ENCODE peak calls at places on chromosomes 7 and 10, in seven cellular contexts. E is WERI-Rb-1; Y is left kidney; W is H7; B is stimulated activated CD8-positive, alpha-beta memory T cell treated with anti-CD3 and anti-CD28 coated beads, Interleukin-12 subunit alpha, Interleukin-12 subunit beta, amount 100 ng/mL, for 4 hours; X is effector memory CD8-positive, alpha-beta T cell; L is CD8-positive, alpha-beta T cell. R is an unnamed sample.

GRCh38 chr10:113947138-113948011 is 92.9 kb downstream of the NHLRC2 start:
- DNase-seq in W (no peak), X (no peak), E (no peak), Y (peak), L (no peak), B (no peak), R (no peak)

GRCh38 chr7:77908664-77909063 is 110.1 kb downstream of the PHTF2 start:
- DNase-seq in B (no peak), L (no peak), E (no peak), W (no peak), X (no peak), Y (no peak), R (no peak)

GRCh38 chr10:63719174-63719856 is 198.1 kb downstream of the REEP3 start:
- DNase-seq in L (no peak), X (no peak), B (no peak), Y (no peak), E (no peak), W (no peak), R (no peak)

GRCh38 chr7:70017371-70017770 is 419.1 kb downstream of the AUTS2 start:
- DNase-seq in L (no peak), X (no peak), E (no peak), Y (no peak), B (no peak), W (no peak), R (no peak)

GRCh38 chr10:178208-178607 is 43.0 kb downstream of the ZMYND11 start:
- DNase-seq in L (no peak), W (no peak), Y (peak), E (no peak), B (no peak), X (no peak), R (peak)

GRCh38 chr10:3978174-3978573 is 193.2 kb upstream of the KLF6 start:
- DNase-seq in X (no peak), L (no peak), Y (no peak), B (no peak), W (no peak), E (no peak), R (no peak)

GRCh38 chr7:91137447-91137846 is 126.8 kb upstream of the FZD1 start:
- DNase-seq in W (no peak), X (no peak), L (no peak), E (no peak), Y (peak), B (no peak), R (no peak)

GRCh38 chr7:117399820-117400422 is 27.4 kb downstream of the ASZ1 start:
- DNase-seq in L (no peak), X (no peak), W (no peak), B (no peak), Y (no peak), E (no peak), R (peak)

GRCh38 chr10:78404296-78404695 is 370.6 kb downstream of the RPS24 start:
- DNase-seq in B (no peak), E (no peak), X (no peak), L (no peak), Y (no peak), W (no peak), R (no peak)

GRCh38 chr7:32150039-32150438 is 79.8 kb upstream of the PDE1C start:
- DNase-seq in L (no peak), E (no peak), Y (no peak), X (no peak), W (no peak), B (no peak), R (no peak)

GRCh38 chr10:121332829-121333765 is 265.1 kb downstream of the FGFR2 start:
- DNase-seq in W (no peak), B (no peak), Y (no peak), L (no peak), E (no peak), X (no peak), R (no peak)

GRCh38 chr7:44279731-44280505 is 45.5 kb downstream of the CAMK2B start:
- DNase-seq in B (no peak), E (peak), W (peak), X (no peak), Y (no peak), L (no peak), R (no peak)

GRCh38 chr7:6286486-6286885 is 14.1 kb upstream of the CYTH3 start:
- DNase-seq in X (no peak), E (no peak), L (no peak), W (no peak), B (no peak), Y (no peak), R (no peak)

GRCh38 chr7:71442492-71443196 is 310.7 kb downstream of the GALNT17 start:
- DNase-seq in X (no peak), B (no peak), E (no peak), L (no peak), Y (peak), W (no peak), R (no peak)

GRCh38 chr7:148838905-148839304 is 45.2 kb downstream of the EZH2 start:
- DNase-seq in X (peak), L (no peak), E (no peak), W (no peak), B (no peak), Y (no peak), R (no peak)

GRCh38 chr10:117551322-117552155 is 9.0 kb downstream of the EMX2 start:
- DNase-seq in L (no peak), E (no peak), Y (peak), B (no peak), X (no peak), W (peak), R (no peak)

GRCh38 chr7:87447251-87447650 is 28.2 kb downstream of the ABCB4 start:
- DNase-seq in Y (no peak), L (no peak), W (no peak), X (no peak), B (no peak), E (no peak), R (no peak)

GRCh38 chr7:148116954-148117353 is 473.6 kb upstream of the C7orf33 start:
- DNase-seq in L (no peak), Y (peak), B (no peak), X (no peak), W (no peak), E (no peak), R (no peak)

GRCh38 chr10:36446873-36447272 is 678.5 kb upstream of the ANKRD30A start:
- DNase-seq in X (no peak), E (no peak), B (no peak), L (no peak), W (no peak), Y (peak), R (no peak)

GRCh38 chr10:69896601-69897000 is 94.9 kb downstream of the COL13A1 start:
- DNase-seq in B (no peak), Y (no peak), E (no peak), X (no peak), W (peak), L (no peak), R (no peak)

GRCh38 chr10:29731760-29732159 is 97.0 kb upstream of the SVIL start:
- DNase-seq in Y (no peak), L (no peak), B (no peak), X (no peak), E (no peak), W (no peak), R (no peak)

GRCh38 chr7:6026011-6026819 is 5.0 kb upstream of the ANKRD61 start:
- DNase-seq in E (peak), W (peak), B (peak), Y (peak), X (peak), L (peak), R (peak)

GRCh38 chr10:119246862-119247549 is 39.6 kb downstream of the GRK5 start:
- DNase-seq in L (no peak), X (no peak), B (no peak), W (no peak), Y (peak), E (no peak), R (no peak)

GRCh38 chr7:32470871-32471270 is 19.3 kb downstream of the LSM5 start:
- DNase-seq in E (no peak), L (no peak), B (no peak), X (no peak), W (no peak), Y (no peak), R (no peak)

GRCh38 chr10:98270026-98270740 is 2.2 kb upstream of the LOXL4 start:
- DNase-seq in B (no peak), Y (no peak), W (no peak), E (no peak), X (no peak), L (no peak), R (no peak)

GRCh38 chr7:122199171-122199570 is 55.1 kb upstream of the AASS start:
- DNase-seq in W (no peak), L (no peak), B (no peak), Y (no peak), X (no peak), E (no peak), R (no peak)

GRCh38 chr10:121596668-121597503 is 1.4 kb downstream of the FGFR2 start:
- DNase-seq in Y (peak), X (no peak), L (no peak), W (peak), E (peak), B (no peak), R (no peak)

GRCh38 chr7:156735861-156736260 is 95.3 kb downstream of the RNF32 start:
- DNase-seq in W (no peak), Y (no peak), B (no peak), L (no peak), E (peak), X (no peak), R (no peak)

GRCh38 chr7:74430961-74431466 is 22.7 kb upstream of the GTF2IRD1 start:
- DNase-seq in Y (no peak), E (no peak), B (no peak), X (no peak), W (peak), L (no peak), R (no peak)

GRCh38 chr7:156113733-156114132 is 301.5 kb upstream of the SHH start:
- DNase-seq in E (no peak), L (no peak), X (no peak), Y (no peak), W (no peak), B (no peak), R (no peak)

GRCh38 chr7:55787796-55788195 is 74.8 kb downstream of the SEPTIN14 start:
- DNase-seq in L (no peak), X (no peak), B (no peak), E (no peak), W (no peak), Y (no peak), R (no peak)

GRCh38 chr10:14605231-14605925 is 169.3 kb downstream of the FAM107B start:
- DNase-seq in L (no peak), Y (peak), W (no peak), X (no peak), B (no peak), E (no peak), R (peak)

GRCh38 chr10:69217119-69217754 is 2.9 kb upstream of the HKDC1 start:
- DNase-seq in E (no peak), X (no peak), L (no peak), Y (peak), W (no peak), B (no peak), R (no peak)

GRCh38 chr10:103232772-103233488 is 12.8 kb upstream of the RPEL1 start:
- DNase-seq in L (no peak), B (no peak), E (peak), X (no peak), Y (no peak), W (no peak), R (no peak)

GRCh38 chr7:4189151-4189570 is 492.9 kb upstream of the FOXK1 start:
- DNase-seq in X (no peak), Y (peak), B (no peak), E (no peak), L (no peak), W (no peak), R (no peak)